ENCODE peak calls at places on chromosomes 13 and 19, in seven cellular contexts. One of them, this sample, is unnamed.

GRCh38 chr13:74529968-74530367 is 395.8 kb upstream of the KLF12 start:
- DNase-seq in K562: no peak
- DNase-seq in prostate gland: no peak
- DNase-seq in stomach: no peak
- DNase-seq in ovary: no peak
- DNase-seq in adrenal gland: no peak
- DNase-seq in right lobe of liver: no peak
- DNase-seq in this sample: no peak

GRCh38 chr13:78660130-78660857 is 1.3 kb upstream of the OBI1 start:
- DNase-seq in prostate gland: peak
- DNase-seq in ovary: peak
- DNase-seq in stomach: no peak
- DNase-seq in K562: no peak
- DNase-seq in right lobe of liver: no peak
- DNase-seq in adrenal gland: peak
- DNase-seq in this sample: no peak

GRCh38 chr19:39264306-39265290 is 3.6 kb upstream of the IFNL2 start:
- DNase-seq in K562: no peak
- DNase-seq in prostate gland: no peak
- DNase-seq in adrenal gland: no peak
- DNase-seq in ovary: no peak
- DNase-seq in right lobe of liver: peak
- DNase-seq in stomach: no peak
- DNase-seq in this sample: no peak

GRCh38 chr13:100515410-100515800 is 73.2 kb downstream of the GGACT start:
- DNase-seq in K562: no peak
- DNase-seq in stomach: no peak
- DNase-seq in ovary: no peak
- DNase-seq in prostate gland: no peak
- DNase-seq in right lobe of liver: no peak
- DNase-seq in adrenal gland: no peak
- DNase-seq in this sample: no peak

GRCh38 chr13:39976481-39976880 is 321.0 kb downstream of the COG6 start:
- DNase-seq in K562: no peak
- DNase-seq in right lobe of liver: no peak
- DNase-seq in adrenal gland: no peak
- DNase-seq in stomach: no peak
- DNase-seq in prostate gland: no peak
- DNase-seq in ovary: no peak
- DNase-seq in this sample: no peak

GRCh38 chr13:48068036-48068435 is 26.9 kb downstream of the MED4 start:
- DNase-seq in stomach: no peak
- DNase-seq in prostate gland: no peak
- DNase-seq in adrenal gland: no peak
- DNase-seq in right lobe of liver: no peak
- DNase-seq in K562: no peak
- DNase-seq in ovary: no peak
- DNase-seq in this sample: no peak

GRCh38 chr13:32783067-32783466 is 196.8 kb downstream of the PDS5B start:
- DNase-seq in prostate gland: no peak
- DNase-seq in adrenal gland: no peak
- DNase-seq in K562: no peak
- DNase-seq in right lobe of liver: no peak
- DNase-seq in ovary: no peak
- DNase-seq in stomach: no peak
- DNase-seq in this sample: no peak

GRCh38 chr19:46073268-46073922 is 32.6 kb upstream of the IGFL4 start:
- DNase-seq in stomach: no peak
- DNase-seq in right lobe of liver: no peak
- DNase-seq in adrenal gland: no peak
- DNase-seq in K562: no peak
- DNase-seq in ovary: no peak
- DNase-seq in prostate gland: no peak
- DNase-seq in this sample: no peak

GRCh38 chr13:19185086-19185864 is 3.7 kb upstream of the TUBA3C start:
- DNase-seq in K562: no peak
- DNase-seq in ovary: no peak
- DNase-seq in stomach: no peak
- DNase-seq in right lobe of liver: no peak
- DNase-seq in prostate gland: peak
- DNase-seq in adrenal gland: no peak
- DNase-seq in this sample: no peak
- TF ChIP-seq CTCF in K562: no peak
- TF ChIP-seq CTCF in ovary: no peak
- TF ChIP-seq CTCF in stomach: no peak
- TF ChIP-seq CTCF in right lobe of liver: no peak
- TF ChIP-seq CTCF in prostate gland: no peak
- TF ChIP-seq CTCF in adrenal gland: no peak
- TF ChIP-seq CTCF in this sample: no peak

DNA sequence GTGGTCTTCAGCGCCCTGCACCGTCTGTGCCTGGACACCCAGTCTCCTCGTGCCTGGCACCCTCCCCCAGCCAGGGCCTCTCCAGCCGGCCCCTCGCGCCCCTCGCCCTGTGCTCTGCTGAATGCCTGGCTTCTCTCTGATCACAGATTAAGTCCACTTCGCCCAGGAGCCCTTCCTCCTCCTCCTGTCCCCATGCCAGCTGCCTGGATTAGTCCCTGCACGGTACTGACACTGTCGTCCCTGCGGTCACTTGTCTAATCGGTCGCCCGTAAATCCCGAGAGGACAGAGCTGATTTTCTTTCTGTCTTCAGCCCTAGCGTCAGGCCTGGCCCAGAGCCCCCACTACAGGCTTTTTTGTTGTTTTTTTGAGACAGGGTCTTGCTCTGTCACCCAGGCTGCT is 6.6 kb downstream of the THOP1 start:
- DNase-seq in stomach: no peak
- DNase-seq in right lobe of liver: no peak
- DNase-seq in ovary: no peak
- DNase-seq in prostate gland: no peak
- DNase-seq in K562: no peak
- DNase-seq in adrenal gland: no peak
- DNase-seq in this sample: no peak
- TF ChIP-seq POLR2A in stomach: no peak
- TF ChIP-seq POLR2A in right lobe of liver: no peak
- TF ChIP-seq POLR2A in ovary: no peak
- TF ChIP-seq POLR2A in prostate gland: no peak
- TF ChIP-seq POLR2A in K562: no peak
- TF ChIP-seq POLR2A in adrenal gland: no peak
- TF ChIP-seq POLR2A in this sample: no peak

GRCh38 chr19:40466219-40467006 is at the start of gene SPTBN4:
- DNase-seq in K562: no peak
- DNase-seq in right lobe of liver: peak
- DNase-seq in prostate gland: no peak
- DNase-seq in ovary: no peak
- DNase-seq in stomach: no peak
- DNase-seq in adrenal gland: peak
- DNase-seq in this sample: peak
- H3K27ac ChIP-seq in K562: peak
- H3K27ac ChIP-seq in right lobe of liver: peak
- H3K27ac ChIP-seq in prostate gland: peak
- H3K27ac ChIP-seq in ovary: peak
- H3K27ac ChIP-seq in stomach: peak
- H3K27ac ChIP-seq in adrenal gland: no peak
- H3K27ac ChIP-seq in this sample: peak

GRCh38 chr13:53775807-53776206 is 747.2 kb downstream of the OLFM4 start:
- DNase-seq in prostate gland: no peak
- DNase-seq in adrenal gland: no peak
- DNase-seq in ovary: no peak
- DNase-seq in stomach: no peak
- DNase-seq in K562: no peak
- DNase-seq in right lobe of liver: no peak
- DNase-seq in this sample: no peak
- TF ChIP-seq CTCF in prostate gland: no peak
- TF ChIP-seq CTCF in adrenal gland: no peak
- TF ChIP-seq CTCF in ovary: no peak
- TF ChIP-seq CTCF in stomach: no peak
- TF ChIP-seq CTCF in K562: no peak
- TF ChIP-seq CTCF in right lobe of liver: no peak
- TF ChIP-seq CTCF in this sample: no peak

GRCh38 chr19:3970313-3970807 is 539 bp downstream of the DAPK3 start:
- DNase-seq in K562: no peak
- DNase-seq in right lobe of liver: no peak
- DNase-seq in ovary: no peak
- DNase-seq in adrenal gland: no peak
- DNase-seq in stomach: no peak
- DNase-seq in prostate gland: no peak
- DNase-seq in this sample: no peak

GRCh38 chr19:3968556-3969434 is 2.1 kb downstream of the DAPK3 start:
- DNase-seq in K562: peak
- DNase-seq in stomach: peak
- DNase-seq in prostate gland: peak
- DNase-seq in right lobe of liver: peak
- DNase-seq in ovary: peak
- DNase-seq in adrenal gland: peak
- DNase-seq in this sample: peak

GRCh38 chr19:3975144-3975543 is 4.2 kb upstream of the DAPK3 start:
- DNase-seq in K562: no peak
- DNase-seq in ovary: no peak
- DNase-seq in prostate gland: no peak
- DNase-seq in adrenal gland: no peak
- DNase-seq in stomach: no peak
- DNase-seq in right lobe of liver: no peak
- DNase-seq in this sample: no peak

GRCh38 chr19:3969435-3970312 is 1.2 kb downstream of the DAPK3 start:
- DNase-seq in ovary: peak
- DNase-seq in adrenal gland: no peak
- DNase-seq in prostate gland: no peak
- DNase-seq in right lobe of liver: peak
- DNase-seq in stomach: peak
- DNase-seq in K562: no peak
- DNase-seq in this sample: no peak

GRCh38 chr19:3970808-3971598 is at the start of gene DAPK3:
- DNase-seq in right lobe of liver: peak
- DNase-seq in prostate gland: peak
- DNase-seq in stomach: peak
- DNase-seq in ovary: peak
- DNase-seq in adrenal gland: peak
- DNase-seq in K562: peak
- DNase-seq in this sample: peak
- TF ChIP-seq POLR2A in right lobe of liver: peak
- TF ChIP-seq POLR2A in prostate gland: peak
- TF ChIP-seq POLR2A in stomach: peak
- TF ChIP-seq POLR2A in ovary: peak
- TF ChIP-seq POLR2A in adrenal gland: peak
- TF ChIP-seq POLR2A in K562: peak
- TF ChIP-seq POLR2A in this sample: peak

GRCh38 chr13:21039097-21039800 is 22.1 kb downstream of the LATS2 start:
- DNase-seq in adrenal gland: no peak
- DNase-seq in stomach: no peak
- DNase-seq in K562: no peak
- DNase-seq in right lobe of liver: no peak
- DNase-seq in prostate gland: no peak
- DNase-seq in ovary: no peak
- DNase-seq in this sample: no peak
- H3K27ac ChIP-seq in adrenal gland: peak
- H3K27ac ChIP-seq in stomach: peak
- H3K27ac ChIP-seq in K562: no peak
- H3K27ac ChIP-seq in right lobe of liver: no peak
- H3K27ac ChIP-seq in prostate gland: no peak
- H3K27ac ChIP-seq in ovary: no peak
- H3K27ac ChIP-seq in this sample: peak

GRCh38 chr13:59641758-59642157 is 522.0 kb downstream of the DIAPH3 start:
- DNase-seq in ovary: no peak
- DNase-seq in right lobe of liver: no peak
- DNase-seq in K562: no peak
- DNase-seq in prostate gland: no peak
- DNase-seq in adrenal gland: no peak
- DNase-seq in stomach: no peak
- DNase-seq in this sample: no peak
- TF ChIP-seq CTCF in ovary: no peak
- TF ChIP-seq CTCF in right lobe of liver: no peak
- TF ChIP-seq CTCF in K562: no peak
- TF ChIP-seq CTCF in prostate gland: no peak
- TF ChIP-seq CTCF in adrenal gland: no peak
- TF ChIP-seq CTCF in stomach: no peak
- TF ChIP-seq CTCF in this sample: no peak

GRCh38 chr19:2380567-2380966 is 20.5 kb downstream of the TMPRSS9 start:
- DNase-seq in right lobe of liver: no peak
- DNase-seq in adrenal gland: no peak
- DNase-seq in ovary: no peak
- DNase-seq in prostate gland: no peak
- DNase-seq in stomach: no peak
- DNase-seq in K562: no peak
- DNase-seq in this sample: no peak
- TF ChIP-seq POLR2A in right lobe of liver: no peak
- TF ChIP-seq POLR2A in adrenal gland: no peak
- TF ChIP-seq POLR2A in ovary: no peak
- TF ChIP-seq POLR2A in prostate gland: no peak
- TF ChIP-seq POLR2A in stomach: no peak
- TF ChIP-seq POLR2A in K562: no peak
- TF ChIP-seq POLR2A in this sample: no peak

GRCh38 chr13:110404321-110404720 is 97.2 kb downstream of the COL4A2 start:
- DNase-seq in adrenal gland: no peak
- DNase-seq in stomach: no peak
- DNase-seq in K562: no peak
- DNase-seq in ovary: no peak
- DNase-seq in prostate gland: no peak
- DNase-seq in right lobe of liver: no peak
- DNase-seq in this sample: no peak
- H3K27ac ChIP-seq in adrenal gland: no peak
- H3K27ac ChIP-seq in stomach: peak
- H3K27ac ChIP-seq in K562: no peak
- H3K27ac ChIP-seq in ovary: no peak
- H3K27ac ChIP-seq in prostate gland: no peak
- H3K27ac ChIP-seq in right lobe of liver: no peak
- H3K27ac ChIP-seq in this sample: peak

This sample was measured in tibial nerve.